ENCODE peak calls at places on chromosomes 12 and 14, in four cellular contexts. O is endothelial cell, T is Peyer's patch, K is RWPE1. U is an unnamed sample.

GRCh38 chr12:113405687-113406086 is 2.0 kb upstream of the SDS start:
- DNase-seq in O (no peak), T (no peak), K (no peak), U (no peak)

GRCh38 chr12:88571543-88571942 is 8.7 kb downstream of the KITLG start:
- DNase-seq in O (no peak), T (no peak), K (no peak), U (peak; percentile 71)

GRCh38 chr14:92093320-92093719 is 13.1 kb downstream of the ATXN3 start:
- DNase-seq in O (no peak), T (no peak), K (no peak), U (no peak)

GRCh38 chr12:62296001-62296400 is 35.8 kb downstream of the USP15 start:
- DNase-seq in O (no peak), T (no peak), K (no peak), U (no peak)

GRCh38 chr14:20632831-20633771 is 8.4 kb downstream of the OR6S1 start:
- DNase-seq in O (peak; percentile 62), T (no peak), K (peak; percentile 83), U (peak; percentile 58)

GRCh38 chr12:8057291-8057690 is 8.9 kb downstream of the C3AR1 start:
- DNase-seq in O (no peak), T (no peak), K (no peak), U (no peak)

GRCh38 chr12:92297932-92298681 is 152.5 kb upstream of the BTG1 start:
- DNase-seq in O (no peak), T (no peak), K (no peak), U (peak; percentile 87)

GRCh38 chr14:104210548-104211195 is 72.3 kb downstream of the KIF26A start:
- DNase-seq in O (no peak), T (no peak), K (no peak), U (no peak)

GRCh38 chr14:63867926-63868921 is 15.4 kb downstream of the SYNE2 start:
- DNase-seq in O (no peak), T (no peak), K (no peak), U (no peak)

GRCh38 chr12:68824131-68824530 is 16.2 kb downstream of the MDM2 start:
- DNase-seq in O (no peak), T (no peak), K (no peak), U (no peak)

GRCh38 chr14:26427059-26427458 is 170.8 kb downstream of the NOVA1 start:
- DNase-seq in O (no peak), T (no peak), K (no peak), U (no peak)

GRCh38 chr14:51424569-51425251 is 184.7 kb downstream of the TMX1 start:
- DNase-seq in O (no peak), T (no peak), K (no peak), U (no peak)

GRCh38 chr14:63045234-63045611 is at the start of gene KCNH5:
- DNase-seq in O (peak; percentile 74), T (no peak), K (peak; percentile 46), U (no peak)

GRCh38 chr14:103885509-103885932 is 38.1 kb upstream of the PPP1R13B start:
- DNase-seq in O (no peak), T (no peak), K (no peak), U (no peak)

GRCh38 chr14:65095633-65096205 is 6.6 kb downstream of the MAX start:
- DNase-seq in O (no peak), T (no peak), K (no peak), U (peak; percentile 51)

GRCh38 chr14:64971890-64972785 is at the start of gene RAB15:
- DNase-seq in O (peak; percentile 50), T (no peak), K (peak; percentile 38), U (no peak)

GRCh38 chr14:59398841-59399240 is 66.3 kb downstream of the GPR135 start:
- DNase-seq in O (no peak), T (no peak), K (no peak), U (no peak)

GRCh38 chr14:92753250-92753649 is 4.8 kb upstream of the LGMN start:
- DNase-seq in O (no peak), T (no peak), K (no peak), U (no peak)

GRCh38 chr12:6332459-6332858 is 9.4 kb downstream of the TNFRSF1A start:
- DNase-seq in O (no peak), T (no peak), K (peak; percentile 83), U (no peak)

GRCh38 chr12:7008864-7009263 is 9.4 kb downstream of the LPCAT3 start:
- DNase-seq in O (no peak), T (no peak), K (no peak), U (no peak)

GRCh38 chr14:72745546-72745945 is 148.4 kb downstream of the DPF3 start:
- DNase-seq in O (no peak), T (no peak), K (peak; percentile 86), U (peak; percentile 41)

GRCh38 chr12:88299567-88300101 is 157.5 kb downstream of the TMTC3 start:
- DNase-seq in O (no peak), T (no peak), K (peak; percentile 64), U (peak; percentile 90)

GRCh38 chr12:28908646-28909045 is 240.4 kb upstream of the FAR2 start:
- DNase-seq in O (no peak), T (no peak), K (no peak), U (no peak)

GRCh38 chr14:91892918-91893527 is 25.7 kb upstream of the TC2N start:
- DNase-seq in O (peak; percentile 58), T (no peak), K (peak; percentile 33), U (no peak)

GRCh38 chr12:94074970-94075695 is 73.2 kb upstream of the PLXNC1 start:
- DNase-seq in O (peak; percentile 32), T (no peak), K (peak; percentile 73), U (peak; percentile 82)

DNA sequence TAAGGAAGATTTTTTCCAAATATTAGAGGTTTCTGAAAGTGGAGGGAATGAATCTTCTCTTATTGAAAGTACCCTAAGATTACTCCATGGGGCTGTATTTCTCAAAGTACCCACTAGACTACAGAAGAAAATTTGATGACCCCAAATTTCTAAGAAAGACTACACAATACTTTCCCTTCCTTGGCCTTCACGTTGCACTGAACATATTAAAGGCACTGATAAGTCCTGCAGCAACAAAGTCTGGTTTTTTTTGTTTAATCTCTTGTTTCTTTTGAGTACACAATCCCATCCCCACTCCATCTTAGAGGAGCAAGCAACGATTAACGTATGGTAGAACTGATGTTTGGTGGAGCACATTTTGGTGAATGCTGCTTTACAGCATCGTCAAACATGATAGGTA is 70.1 kb downstream of the SRRM4 start:
- DNase-seq in O (no peak), T (no peak), K (no peak), U (no peak)
- TF ChIP-seq CTCF in O (no peak), T (no peak), K (no peak), U (no peak)

GRCh38 chr14:100279563-100279962 is 26.7 kb downstream of the SLC25A29 start:
- DNase-seq in O (no peak), T (no peak), K (no peak), U (no peak)

GRCh38 chr14:100281286-100282082 is 24.8 kb downstream of the SLC25A29 start:
- DNase-seq in O (no peak), T (no peak), K (no peak), U (no peak)

GRCh38 chr14:100279133-100279532 is 27.1 kb downstream of the SLC25A29 start:
- DNase-seq in O (no peak), T (no peak), K (no peak), U (no peak)

GRCh38 chr14:100282083-100282350 is 24.2 kb downstream of the SLC25A29 start:
- DNase-seq in O (no peak), T (no peak), K (no peak), U (no peak)

DNA sequence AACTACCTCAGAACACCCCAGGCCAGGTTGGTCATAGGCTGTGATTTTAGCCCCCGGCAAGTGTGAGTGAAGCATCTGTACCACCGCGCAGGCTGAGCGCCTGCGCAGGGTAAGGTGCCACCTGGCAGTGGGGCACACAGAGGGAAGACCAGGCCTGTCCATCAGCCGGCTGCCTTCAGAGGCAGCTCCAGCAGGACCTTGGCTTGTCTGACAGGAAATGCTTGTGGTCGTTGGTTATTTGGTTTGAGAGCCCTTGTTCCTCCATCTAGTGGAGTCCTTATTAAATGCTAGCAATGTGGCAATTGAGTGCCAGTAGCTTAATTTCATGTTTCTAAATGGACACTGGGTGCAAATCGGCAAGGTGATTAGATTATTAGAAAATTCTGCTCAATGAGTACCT is 27.5 kb downstream of the SLC25A29 start:
- DNase-seq in O (no peak), T (no peak), K (no peak), U (peak; percentile 20)
- TF ChIP-seq CTCF in O (no peak), T (no peak), K (no peak), U (peak; percentile 19)

GRCh38 chr14:34014936-34015335 is 64.1 kb upstream of the EGLN3 start:
- DNase-seq in O (no peak), T (no peak), K (no peak), U (no peak)
- TF ChIP-seq CTCF in O (no peak), T (no peak), K (no peak), U (no peak)

DNA sequence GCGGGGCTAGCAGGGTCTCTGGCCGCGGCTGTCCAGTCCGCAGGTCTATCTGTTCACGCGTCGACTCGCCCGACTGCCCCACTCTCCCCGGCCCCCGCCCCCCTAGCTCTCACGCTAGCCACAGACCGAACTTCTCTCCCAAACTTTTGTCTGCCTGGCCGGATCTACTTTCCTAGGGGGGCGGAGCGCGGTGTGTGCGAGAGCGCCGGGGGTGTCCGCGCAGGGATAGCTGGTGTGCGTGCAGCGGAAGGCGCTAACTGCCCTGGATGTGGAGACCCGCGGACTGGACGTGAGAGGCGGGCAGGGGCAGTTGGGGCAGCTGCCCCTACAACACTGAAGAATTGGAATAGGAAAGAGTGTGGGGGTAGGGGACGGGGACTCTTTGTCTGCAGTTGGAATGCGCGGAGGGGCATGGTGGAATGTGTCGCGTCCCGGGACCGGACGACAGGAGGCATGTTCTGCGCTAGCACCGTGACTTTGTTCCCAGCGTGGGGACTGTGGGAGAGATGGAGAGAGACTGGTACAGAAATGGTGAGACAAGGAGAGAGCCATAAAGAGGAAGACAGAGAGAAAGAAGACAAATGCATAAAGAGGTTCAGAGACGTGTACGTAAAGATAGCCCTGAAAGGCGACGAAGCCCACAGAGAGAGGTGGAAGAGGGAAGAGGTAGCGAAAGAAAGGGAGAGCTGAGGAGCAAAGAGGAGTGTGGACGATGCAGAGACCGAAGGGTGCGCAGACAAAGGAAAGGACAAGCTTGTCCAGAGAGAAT is at the start of gene AJUBA:
- DNase-seq in O (peak; percentile 85), T (peak; percentile 79), K (peak; percentile 93), U (peak; percentile 88)
- TF ChIP-seq CTCF in O (no peak), T (no peak), K (no peak), U (no peak)

U was measured in AG09319.